ENCODE peak calls at places on chromosomes 1 and 21, in eight cellular contexts. P, G, U, B, Q, L, A and T are unnamed samples.

GRCh38 chr1:6178751-6179563 is 1.2 kb downstream of the CHD5 start:
- DNase-seq in P (no peak), G (peak), U (no peak), L (no peak), B (no peak), A (no peak), Q (no peak), T (no peak)

GRCh38 chr1:169570172-169570574 is 16.1 kb downstream of the F5 start:
- DNase-seq in U (no peak), A (no peak), B (no peak), G (no peak), L (no peak), Q (no peak), P (no peak), T (no peak)

GRCh38 chr1:27076803-27077202 is 64.2 kb upstream of the TENT5B start:
- DNase-seq in B (no peak), A (no peak), L (no peak), Q (no peak), G (no peak), P (no peak), U (no peak), T (no peak)

GRCh38 chr1:235995511-235995910 is 69.4 kb downstream of the NID1 start:
- DNase-seq in G (no peak), A (no peak), B (no peak), L (no peak), P (no peak), U (no peak), Q (no peak), T (no peak)

GRCh38 chr1:42176902-42177519 is 12.5 kb upstream of the GUCA2A start:
- DNase-seq in G (peak), L (no peak), Q (no peak), A (no peak), P (peak), B (no peak), U (no peak), T (no peak)

GRCh38 chr1:93904228-93904627 is 5.0 kb downstream of the GCLM start:
- DNase-seq in L (no peak), P (no peak), A (no peak), B (no peak), U (no peak), G (no peak), Q (no peak), T (no peak)

GRCh38 chr1:36123357-36123756 is 1.7 kb downstream of the COL8A2 start:
- DNase-seq in L (no peak), B (peak), G (no peak), P (no peak), Q (no peak), U (peak), A (no peak), T (no peak)

GRCh38 chr1:25927541-25928265 is 21.5 kb upstream of the STMN1 start:
- DNase-seq in P (no peak), U (no peak), B (no peak), G (peak), Q (no peak), A (no peak), L (no peak), T (peak)

GRCh38 chr1:194372266-194372665 is 1185.9 kb upstream of the B3GALT2 start:
- DNase-seq in Q (no peak), A (no peak), U (no peak), L (no peak), G (no peak), B (no peak), P (no peak), T (no peak)

GRCh38 chr1:223621312-223621734 is 44.2 kb downstream of the CAPN8 start:
- DNase-seq in G (no peak), A (no peak), Q (no peak), P (no peak), U (no peak), L (no peak), B (no peak), T (no peak)

GRCh38 chr1:39683591-39684312 is 7.5 kb downstream of the HPCAL4 start:
- DNase-seq in P (no peak), G (peak), U (no peak), B (peak), A (no peak), L (peak), Q (peak), T (no peak)

GRCh38 chr1:54219688-54220003 is 19.7 kb downstream of the MRPL37 start:
- DNase-seq in P (no peak), U (no peak), G (no peak), L (no peak), B (no peak), A (no peak), Q (no peak), T (no peak)

GRCh38 chr1:17168480-17168878 is 36.4 kb upstream of the PADI1 start:
- DNase-seq in G (no peak), A (no peak), B (no peak), Q (no peak), L (no peak), P (no peak), U (no peak), T (no peak)

GRCh38 chr1:203593723-203594122 is 32.9 kb upstream of the ATP2B4 start:
- DNase-seq in B (peak), P (no peak), A (peak), L (no peak), G (peak), Q (peak), U (peak), T (no peak)

GRCh38 chr1:162973381-162973795 is 95.8 kb upstream of the RGS4 start:
- DNase-seq in P (no peak), L (no peak), U (peak), Q (no peak), A (no peak), B (no peak), G (no peak), T (no peak)

GRCh38 chr21:15592271-15592860 is 137.4 kb upstream of the USP25 start:
- DNase-seq in U (no peak), P (no peak), G (no peak), B (no peak), A (no peak), L (no peak), Q (peak), T (peak)

GRCh38 chr1:28580706-28581530 is 11.1 kb upstream of the RAB42 start:
- DNase-seq in G (peak), B (peak), U (peak), P (no peak), A (no peak), L (no peak), Q (peak), T (no peak)

GRCh38 chr1:7407980-7408770 is 362.9 kb upstream of the VAMP3 start:
- DNase-seq in Q (no peak), G (no peak), P (no peak), A (no peak), B (no peak), U (no peak), L (no peak), T (no peak)

GRCh38 chr1:59919742-59920141 is 6.8 kb downstream of the CYP2J2 start:
- DNase-seq in A (no peak), P (no peak), G (no peak), U (no peak), L (no peak), Q (no peak), B (no peak), T (no peak)